ENCODE peak calls at places on chromosomes 12 and 14, in eight cellular contexts. One of them, this sample, is unnamed.

GRCh38 chr14:43116341-43116740 is 1390.7 kb downstream of the FSCB start:
- DNase-seq in transverse colon: no peak
- DNase-seq in CD8-positive, alpha-beta T cell: no peak
- DNase-seq in iPS DF 6.9: no peak
- DNase-seq in uterus: no peak
- DNase-seq in AG04450: no peak
- DNase-seq in Karpas-422: no peak
- DNase-seq in RWPE1: no peak
- DNase-seq in this sample: no peak

GRCh38 chr12:104011265-104011664 is 38.7 kb downstream of the GLT8D2 start:
- DNase-seq in transverse colon: no peak
- DNase-seq in CD8-positive, alpha-beta T cell: no peak
- DNase-seq in iPS DF 6.9: no peak
- DNase-seq in uterus: no peak
- DNase-seq in AG04450: peak
- DNase-seq in Karpas-422: no peak
- DNase-seq in RWPE1: peak
- DNase-seq in this sample: no peak

GRCh38 chr14:104977681-104978647 is at the start of gene AHNAK2:
- DNase-seq in transverse colon: peak
- DNase-seq in CD8-positive, alpha-beta T cell: peak
- DNase-seq in iPS DF 6.9: peak
- DNase-seq in uterus: peak
- DNase-seq in AG04450: peak
- DNase-seq in Karpas-422: no peak
- DNase-seq in RWPE1: peak
- DNase-seq in this sample: peak

GRCh38 chr14:60090864-60091519 is 731 bp upstream of the PCNX4 start:
- DNase-seq in transverse colon: peak
- DNase-seq in CD8-positive, alpha-beta T cell: peak
- DNase-seq in iPS DF 6.9: no peak
- DNase-seq in uterus: peak
- DNase-seq in AG04450: no peak
- DNase-seq in Karpas-422: peak
- DNase-seq in RWPE1: peak
- DNase-seq in this sample: peak

GRCh38 chr12:42977451-42978230 is 388.1 kb upstream of the PRICKLE1 start:
- DNase-seq in transverse colon: no peak
- DNase-seq in CD8-positive, alpha-beta T cell: no peak
- DNase-seq in iPS DF 6.9: no peak
- DNase-seq in uterus: no peak
- DNase-seq in AG04450: no peak
- DNase-seq in Karpas-422: no peak
- DNase-seq in RWPE1: no peak
- DNase-seq in this sample: peak

GRCh38 chr14:54294802-54295201 is 102.0 kb upstream of the CDKN3 start:
- DNase-seq in transverse colon: no peak
- DNase-seq in CD8-positive, alpha-beta T cell: no peak
- DNase-seq in iPS DF 6.9: no peak
- DNase-seq in uterus: no peak
- DNase-seq in AG04450: no peak
- DNase-seq in Karpas-422: no peak
- DNase-seq in RWPE1: no peak
- DNase-seq in this sample: no peak

GRCh38 chr14:86798330-86798729 is 1194.7 kb downstream of the GALC start:
- DNase-seq in transverse colon: no peak
- DNase-seq in CD8-positive, alpha-beta T cell: no peak
- DNase-seq in iPS DF 6.9: no peak
- DNase-seq in uterus: no peak
- DNase-seq in AG04450: no peak
- DNase-seq in Karpas-422: no peak
- DNase-seq in RWPE1: no peak
- DNase-seq in this sample: no peak

GRCh38 chr14:71394386-71394785 is 487.1 kb downstream of the PCNX1 start:
- DNase-seq in transverse colon: no peak
- DNase-seq in CD8-positive, alpha-beta T cell: no peak
- DNase-seq in iPS DF 6.9: no peak
- DNase-seq in uterus: no peak
- DNase-seq in AG04450: no peak
- DNase-seq in Karpas-422: no peak
- DNase-seq in RWPE1: no peak
- DNase-seq in this sample: no peak

GRCh38 chr14:88030079-88030478 is 25.1 kb downstream of the GPR65 start:
- DNase-seq in transverse colon: no peak
- DNase-seq in CD8-positive, alpha-beta T cell: no peak
- DNase-seq in iPS DF 6.9: no peak
- DNase-seq in uterus: no peak
- DNase-seq in AG04450: no peak
- DNase-seq in Karpas-422: no peak
- DNase-seq in RWPE1: no peak
- DNase-seq in this sample: no peak

GRCh38 chr12:54370218-54370730 is 6.0 kb upstream of the GPR84 start:
- DNase-seq in transverse colon: peak
- DNase-seq in CD8-positive, alpha-beta T cell: peak
- DNase-seq in iPS DF 6.9: no peak
- DNase-seq in uterus: peak
- DNase-seq in AG04450: peak
- DNase-seq in Karpas-422: peak
- DNase-seq in RWPE1: peak
- DNase-seq in this sample: peak

GRCh38 chr12:55957106-55957859 is 8.6 kb downstream of the PMEL start:
- DNase-seq in transverse colon: peak
- DNase-seq in CD8-positive, alpha-beta T cell: no peak
- DNase-seq in iPS DF 6.9: no peak
- DNase-seq in uterus: no peak
- DNase-seq in AG04450: no peak
- DNase-seq in Karpas-422: no peak
- DNase-seq in RWPE1: no peak
- DNase-seq in this sample: no peak
- H3K27ac ChIP-seq in transverse colon: no peak
- H3K27ac ChIP-seq in CD8-positive, alpha-beta T cell: peak
- H3K27ac ChIP-seq in iPS DF 6.9: no peak
- H3K27ac ChIP-seq in uterus: no peak
- H3K27ac ChIP-seq in AG04450: no peak
- H3K27ac ChIP-seq in Karpas-422: no peak
- H3K27ac ChIP-seq in RWPE1: peak
- H3K27ac ChIP-seq in this sample: no peak

GRCh38 chr14:74495356-74495755 is 1.8 kb downstream of the ISCA2 start:
- DNase-seq in transverse colon: no peak
- DNase-seq in CD8-positive, alpha-beta T cell: no peak
- DNase-seq in iPS DF 6.9: no peak
- DNase-seq in uterus: no peak
- DNase-seq in AG04450: no peak
- DNase-seq in Karpas-422: no peak
- DNase-seq in RWPE1: no peak
- DNase-seq in this sample: no peak

GRCh38 chr14:74488788-74489397 is 4.2 kb downstream of the NPC2 start:
- DNase-seq in transverse colon: no peak
- DNase-seq in CD8-positive, alpha-beta T cell: no peak
- DNase-seq in iPS DF 6.9: no peak
- DNase-seq in uterus: no peak
- DNase-seq in AG04450: no peak
- DNase-seq in Karpas-422: peak
- DNase-seq in RWPE1: peak
- DNase-seq in this sample: peak

GRCh38 chr14:74491952-74492351 is 1.2 kb downstream of the NPC2 start:
- DNase-seq in transverse colon: no peak
- DNase-seq in CD8-positive, alpha-beta T cell: no peak
- DNase-seq in iPS DF 6.9: no peak
- DNase-seq in uterus: no peak
- DNase-seq in AG04450: no peak
- DNase-seq in Karpas-422: peak
- DNase-seq in RWPE1: peak
- DNase-seq in this sample: peak

GRCh38 chr14:74492413-74493342 is at the start of gene NPC2:
- DNase-seq in transverse colon: no peak
- DNase-seq in CD8-positive, alpha-beta T cell: no peak
- DNase-seq in iPS DF 6.9: no peak
- DNase-seq in uterus: no peak
- DNase-seq in AG04450: no peak
- DNase-seq in Karpas-422: peak
- DNase-seq in RWPE1: no peak
- DNase-seq in this sample: no peak

DNA sequence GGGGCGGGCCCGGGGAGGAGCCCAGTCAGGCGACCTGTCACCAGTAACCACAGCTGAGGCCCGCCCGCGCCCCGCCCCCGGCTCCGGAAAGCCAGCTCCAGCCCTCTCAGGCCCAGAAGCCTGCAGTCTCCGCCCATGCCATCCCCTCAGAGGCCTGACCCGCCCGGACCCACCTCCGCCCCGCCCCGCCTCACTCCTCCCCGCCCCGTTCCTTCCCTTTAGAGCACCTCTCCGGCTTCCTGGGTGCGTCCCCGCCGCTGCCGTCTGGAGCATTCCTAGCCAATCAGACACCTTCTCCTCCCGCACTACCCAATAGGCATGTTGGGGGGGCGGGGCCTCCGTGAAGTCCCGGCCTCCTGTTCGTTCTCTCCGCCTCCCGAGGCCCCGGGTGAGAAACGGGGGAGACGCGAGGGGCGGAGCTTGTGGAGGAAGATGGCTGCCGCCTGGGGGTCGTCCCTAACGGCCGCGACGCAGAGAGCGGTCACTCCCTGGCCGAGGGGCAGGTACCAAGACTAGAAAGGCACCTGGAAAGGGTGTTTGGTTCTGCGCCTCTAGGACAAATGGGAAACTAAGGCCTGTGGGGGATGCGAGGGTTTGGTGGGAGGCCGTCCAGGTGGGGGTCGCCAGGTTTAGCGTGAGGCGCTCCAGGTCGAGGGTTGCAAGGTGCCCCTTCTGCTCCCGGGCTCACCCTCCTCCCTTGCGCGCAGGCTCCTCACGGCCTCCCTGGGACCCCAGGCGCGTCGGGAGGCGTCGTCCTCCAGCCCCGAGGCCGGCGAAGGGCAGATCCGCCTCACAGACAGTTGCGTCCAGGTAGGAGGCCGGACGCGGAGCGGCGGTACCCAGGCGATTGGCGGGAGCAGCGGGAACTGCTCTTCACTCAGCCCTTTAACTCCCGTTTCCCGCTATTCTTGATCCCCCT is at the start of gene ISCA2:
- DNase-seq in transverse colon: peak
- DNase-seq in CD8-positive, alpha-beta T cell: peak
- DNase-seq in iPS DF 6.9: peak
- DNase-seq in uterus: peak
- DNase-seq in AG04450: peak
- DNase-seq in Karpas-422: peak
- DNase-seq in RWPE1: peak
- DNase-seq in this sample: peak
- H3K27ac ChIP-seq in transverse colon: peak
- H3K27ac ChIP-seq in CD8-positive, alpha-beta T cell: peak
- H3K27ac ChIP-seq in iPS DF 6.9: no peak
- H3K27ac ChIP-seq in uterus: peak
- H3K27ac ChIP-seq in AG04450: peak
- H3K27ac ChIP-seq in Karpas-422: no peak
- H3K27ac ChIP-seq in RWPE1: peak
- H3K27ac ChIP-seq in this sample: peak

GRCh38 chr12:77953515-77953914 is 122.8 kb downstream of the NAV3 start:
- DNase-seq in transverse colon: no peak
- DNase-seq in CD8-positive, alpha-beta T cell: no peak
- DNase-seq in iPS DF 6.9: no peak
- DNase-seq in uterus: no peak
- DNase-seq in AG04450: no peak
- DNase-seq in Karpas-422: no peak
- DNase-seq in RWPE1: no peak
- DNase-seq in this sample: no peak

GRCh38 chr12:77946541-77947021 is 115.9 kb downstream of the NAV3 start:
- DNase-seq in transverse colon: no peak
- DNase-seq in CD8-positive, alpha-beta T cell: no peak
- DNase-seq in iPS DF 6.9: no peak
- DNase-seq in uterus: no peak
- DNase-seq in AG04450: no peak
- DNase-seq in Karpas-422: no peak
- DNase-seq in RWPE1: no peak
- DNase-seq in this sample: no peak

GRCh38 chr12:77943466-77943865 is 112.8 kb downstream of the NAV3 start:
- DNase-seq in transverse colon: no peak
- DNase-seq in CD8-positive, alpha-beta T cell: no peak
- DNase-seq in iPS DF 6.9: no peak
- DNase-seq in uterus: no peak
- DNase-seq in AG04450: no peak
- DNase-seq in Karpas-422: no peak
- DNase-seq in RWPE1: peak
- DNase-seq in this sample: peak

GRCh38 chr12:77947326-77947725 is 116.6 kb downstream of the NAV3 start:
- DNase-seq in transverse colon: no peak
- DNase-seq in CD8-positive, alpha-beta T cell: no peak
- DNase-seq in iPS DF 6.9: no peak
- DNase-seq in uterus: no peak
- DNase-seq in AG04450: no peak
- DNase-seq in Karpas-422: no peak
- DNase-seq in RWPE1: peak
- DNase-seq in this sample: peak

GRCh38 chr12:77947746-77948145 is 117.1 kb downstream of the NAV3 start:
- DNase-seq in transverse colon: no peak
- DNase-seq in CD8-positive, alpha-beta T cell: no peak
- DNase-seq in iPS DF 6.9: no peak
- DNase-seq in uterus: no peak
- DNase-seq in AG04450: no peak
- DNase-seq in Karpas-422: no peak
- DNase-seq in RWPE1: no peak
- DNase-seq in this sample: no peak
- H3K27ac ChIP-seq in transverse colon: no peak
- H3K27ac ChIP-seq in CD8-positive, alpha-beta T cell: no peak
- H3K27ac ChIP-seq in iPS DF 6.9: no peak
- H3K27ac ChIP-seq in uterus: no peak
- H3K27ac ChIP-seq in AG04450: no peak
- H3K27ac ChIP-seq in Karpas-422: no peak
- H3K27ac ChIP-seq in RWPE1: no peak
- H3K27ac ChIP-seq in this sample: no peak

GRCh38 chr12:21998782-21999181 is 47.2 kb upstream of the CMAS start:
- DNase-seq in transverse colon: no peak
- DNase-seq in CD8-positive, alpha-beta T cell: no peak
- DNase-seq in iPS DF 6.9: no peak
- DNase-seq in uterus: no peak
- DNase-seq in AG04450: no peak
- DNase-seq in Karpas-422: no peak
- DNase-seq in RWPE1: no peak
- DNase-seq in this sample: no peak

GRCh38 chr12:21998295-21998694 is 47.7 kb upstream of the CMAS start:
- DNase-seq in transverse colon: no peak
- DNase-seq in CD8-positive, alpha-beta T cell: no peak
- DNase-seq in iPS DF 6.9: no peak
- DNase-seq in uterus: no peak
- DNase-seq in AG04450: no peak
- DNase-seq in Karpas-422: no peak
- DNase-seq in RWPE1: no peak
- DNase-seq in this sample: no peak

GRCh38 chr12:22008196-22008595 is 37.8 kb upstream of the CMAS start:
- DNase-seq in transverse colon: no peak
- DNase-seq in CD8-positive, alpha-beta T cell: no peak
- DNase-seq in iPS DF 6.9: no peak
- DNase-seq in uterus: no peak
- DNase-seq in AG04450: no peak
- DNase-seq in Karpas-422: no peak
- DNase-seq in RWPE1: no peak
- DNase-seq in this sample: no peak

GRCh38 chr12:22002430-22002829 is 43.6 kb upstream of the CMAS start:
- DNase-seq in transverse colon: no peak
- DNase-seq in CD8-positive, alpha-beta T cell: no peak
- DNase-seq in iPS DF 6.9: no peak
- DNase-seq in uterus: no peak
- DNase-seq in AG04450: no peak
- DNase-seq in Karpas-422: no peak
- DNase-seq in RWPE1: no peak
- DNase-seq in this sample: no peak
- H3K27ac ChIP-seq in transverse colon: no peak
- H3K27ac ChIP-seq in CD8-positive, alpha-beta T cell: no peak
- H3K27ac ChIP-seq in iPS DF 6.9: no peak
- H3K27ac ChIP-seq in uterus: no peak
- H3K27ac ChIP-seq in AG04450: no peak
- H3K27ac ChIP-seq in Karpas-422: no peak
- H3K27ac ChIP-seq in RWPE1: no peak
- H3K27ac ChIP-seq in this sample: no peak